ENCODE peak calls at places on chromosomes 16 and 17, in nine cellular contexts. E, L, S, C, J, N, T, O and I are unnamed samples.

GRCh38 chr17:77831497-77832179 is 126.9 kb upstream of the TNRC6C start:
- DNase-seq in E (peak), S (peak), C (no peak), T (peak), N (no peak), L (peak), J (peak), O (peak), I (no peak)

GRCh38 chr16:50414152-50414551 is 45.4 kb upstream of the BRD7 start:
- DNase-seq in J (no peak), T (no peak), L (no peak), N (no peak), O (no peak), S (no peak), C (no peak), E (no peak), I (no peak)

GRCh38 chr17:42405963-42406495 is 17.0 kb downstream of the CAVIN1 start:
- DNase-seq in T (peak), L (peak), N (peak), J (peak), S (peak), E (peak), C (peak), O (peak), I (peak)

GRCh38 chr16:8958344-8958808 is 5.3 kb downstream of the USP7 start:
- DNase-seq in N (peak), L (peak), C (peak), J (peak), O (peak), S (peak), T (peak), E (peak), I (peak)

GRCh38 chr17:29777663-29778062 is 152.4 kb downstream of the SSH2 start:
- DNase-seq in O (no peak), T (no peak), C (no peak), J (no peak), N (no peak), E (no peak), S (no peak), L (no peak), I (no peak)

GRCh38 chr16:29645699-29646187 is 17.3 kb upstream of the SPN start:
- DNase-seq in J (no peak), L (no peak), E (no peak), S (peak), O (peak), N (no peak), T (no peak), C (no peak), I (no peak)

GRCh38 chr17:51056813-51057510 is 63.7 kb downstream of the SPAG9 start:
- DNase-seq in S (peak), T (no peak), O (peak), L (no peak), J (no peak), C (no peak), E (peak), N (no peak), I (peak)

GRCh38 chr16:72961863-72962262 is 86.1 kb downstream of the ZFHX3 start:
- DNase-seq in C (no peak), E (no peak), J (no peak), S (no peak), T (no peak), N (peak), L (no peak), O (no peak), I (no peak)

GRCh38 chr17:64771980-64772844 is 110.1 kb upstream of the SMURF2 start:
- DNase-seq in E (no peak), T (no peak), N (no peak), S (no peak), L (no peak), C (no peak), O (no peak), J (no peak), I (no peak)

GRCh38 chr16:66678314-66678713 is 18.2 kb downstream of the CMTM4 start:
- DNase-seq in J (no peak), O (no peak), N (no peak), S (no peak), L (no peak), C (no peak), T (no peak), E (no peak), I (no peak)

GRCh38 chr16:66677836-66678235 is 18.7 kb downstream of the CMTM4 start:
- DNase-seq in T (no peak), J (no peak), E (no peak), C (no peak), O (no peak), N (peak), L (no peak), S (no peak), I (no peak)

GRCh38 chr16:66681676-66682075 is 14.9 kb downstream of the CMTM4 start:
- DNase-seq in E (no peak), L (no peak), S (no peak), T (no peak), O (no peak), C (no peak), J (no peak), N (peak), I (no peak)

GRCh38 chr16:66677179-66677578 is 19.4 kb downstream of the CMTM4 start:
- DNase-seq in E (no peak), C (no peak), L (no peak), N (no peak), T (no peak), S (no peak), O (no peak), J (no peak), I (no peak)

DNA sequence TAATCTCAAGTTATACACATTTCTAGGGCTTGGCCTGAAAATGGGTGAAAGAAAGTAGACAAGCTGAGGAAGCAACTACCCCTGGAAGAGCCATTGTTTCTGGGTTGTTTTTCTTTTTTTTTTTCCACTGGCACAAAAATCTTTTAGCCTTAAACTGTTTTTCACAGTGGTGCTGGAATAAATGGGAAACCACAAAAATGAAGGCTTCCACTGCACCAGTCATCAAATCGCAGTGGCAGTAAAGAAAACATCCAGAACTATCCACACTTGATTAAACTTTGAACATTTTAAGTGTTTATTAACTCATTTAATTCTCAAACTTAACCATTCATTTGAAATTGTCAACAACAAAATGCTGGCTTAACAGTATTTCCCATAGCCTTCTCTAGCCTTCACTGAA is 14.3 kb downstream of the CMTM4 start:
- DNase-seq in E (no peak), N (no peak), O (no peak), S (peak), L (no peak), T (no peak), J (no peak), C (no peak), I (no peak)
- H3K27ac ChIP-seq in E (no peak), N (no peak), O (no peak), S (no peak), L (no peak), T (no peak), J (no peak), C (no peak), I (no peak)

DNA sequence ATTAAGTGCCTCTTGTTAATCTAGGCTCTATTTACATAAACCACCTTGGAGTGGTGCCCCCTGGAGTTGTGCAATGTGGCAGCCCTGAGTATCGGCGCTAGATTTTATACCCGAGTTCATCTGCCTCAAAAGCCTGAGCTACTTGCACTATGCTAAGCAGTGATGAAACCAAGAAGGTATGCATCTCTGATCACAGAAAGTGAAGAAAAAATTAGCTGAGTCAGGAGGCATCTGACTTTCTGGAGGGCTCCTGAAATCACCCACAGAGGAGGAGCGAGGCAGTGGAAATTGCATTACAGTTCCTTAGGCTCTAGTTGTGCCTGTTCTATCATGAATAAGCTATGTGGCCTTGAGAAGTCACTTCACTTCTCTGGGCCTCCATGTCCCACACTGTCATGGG is 80.3 kb upstream of the PSMD7 start:
- DNase-seq in J (no peak), E (peak), C (no peak), T (no peak), N (no peak), L (no peak), O (no peak), S (no peak), I (no peak)
- H3K27ac ChIP-seq in J (no peak), E (no peak), C (no peak), T (no peak), N (no peak), L (no peak), O (no peak), S (no peak), I (no peak)

GRCh38 chr17:7931709-7932482 is at the start of the genes CNTROB and TRAPPC1:
- DNase-seq in L (peak), O (peak), N (peak), T (peak), C (peak), S (peak), J (peak), E (peak), I (peak)
- H3K27ac ChIP-seq in L (peak), O (peak), N (peak), T (no peak), C (peak), S (no peak), J (peak), E (peak), I (peak)

GRCh38 chr17:78839173-78839761 is 1.3 kb downstream of the USP36 start:
- DNase-seq in C (no peak), T (no peak), N (no peak), L (no peak), O (peak), E (peak), J (no peak), S (no peak), I (no peak)
- H3K27ac ChIP-seq in C (peak), T (no peak), N (peak), L (peak), O (peak), E (peak), J (peak), S (peak), I (peak)

GRCh38 chr17:40018211-40019121 is 3.2 kb downstream of the CSF3 start:
- DNase-seq in C (no peak), E (no peak), N (no peak), T (peak), L (peak), O (peak), J (peak), S (peak), I (no peak)

GRCh38 chr17:40015998-40016691 is 905 bp downstream of the CSF3 start:
- DNase-seq in S (no peak), O (peak), N (no peak), T (no peak), L (no peak), C (no peak), J (no peak), E (no peak), I (no peak)

GRCh38 chr17:40017422-40018080 is 2.3 kb downstream of the CSF3 start:
- DNase-seq in L (no peak), O (peak), S (peak), N (no peak), E (no peak), C (no peak), T (no peak), J (peak), I (no peak)

GRCh38 chr17:40015005-40015997 is at the start of gene CSF3:
- DNase-seq in J (no peak), L (no peak), C (no peak), S (peak), E (no peak), N (peak), T (peak), O (peak), I (no peak)

GRCh38 chr17:40016692-40017000 is 1.4 kb downstream of the CSF3 start:
- DNase-seq in S (no peak), L (no peak), T (no peak), C (no peak), O (peak), J (no peak), E (no peak), N (no peak), I (no peak)
- H3K27ac ChIP-seq in S (no peak), L (no peak), T (no peak), C (no peak), O (no peak), J (peak), E (no peak), N (no peak), I (no peak)

GRCh38 chr17:1454541-1454940 is 1.5 kb downstream of the CRK start:
- DNase-seq in J (no peak), C (no peak), L (no peak), T (no peak), O (peak), E (no peak), S (no peak), N (no peak), I (no peak)
- H3K27ac ChIP-seq in J (peak), C (no peak), L (peak), T (no peak), O (peak), E (peak), S (no peak), N (peak), I (peak)

GRCh38 chr16:68374251-68374805 is 63.5 kb downstream of the PRMT7 start:
- DNase-seq in O (peak), E (no peak), N (no peak), T (no peak), S (no peak), C (no peak), L (no peak), J (no peak), I (no peak)
- H3K27ac ChIP-seq in O (no peak), E (no peak), N (no peak), T (no peak), S (no peak), C (no peak), L (no peak), J (no peak), I (no peak)